ENCODE peak calls at places on chromosomes 12 and 14, in eight cellular contexts. O, C, N, Z, L, S, I and F are unnamed samples.

GRCh38 chr14:99647407-99647806 is 2.5 kb downstream of the HHIPL1 start:
- DNase-seq in O (no peak), C (no peak), N (no peak), Z (no peak), L (no peak), S (no peak), I (no peak), F (no peak)

GRCh38 chr12:47038270-47038748 is 41.1 kb upstream of the PCED1B start:
- DNase-seq in O (no peak), C (no peak), N (no peak), Z (no peak), L (no peak), S (no peak), I (no peak), F (no peak)

GRCh38 chr14:31083781-31084180 is 57.6 kb upstream of the STRN3 start:
- DNase-seq in O (no peak), C (no peak), N (no peak), Z (no peak), L (no peak), S (no peak), I (no peak), F (no peak)

GRCh38 chr12:98532687-98533304 is 17.4 kb downstream of the TMPO start:
- DNase-seq in O (peak), C (no peak), N (no peak), Z (peak), L (no peak), S (peak), I (no peak), F (no peak)

GRCh38 chr14:104743461-104744380 is 9.2 kb upstream of the SIVA1 start:
- DNase-seq in O (no peak), C (peak), N (no peak), Z (no peak), L (no peak), S (no peak), I (no peak), F (no peak)

GRCh38 chr12:102879144-102879763 is 37.8 kb downstream of the PAH start:
- DNase-seq in O (peak), C (no peak), N (peak), Z (peak), L (no peak), S (peak), I (peak), F (peak)

GRCh38 chr12:2177751-2178150 is 125.0 kb downstream of the CACNA1C start:
- DNase-seq in O (no peak), C (no peak), N (no peak), Z (no peak), L (no peak), S (no peak), I (no peak), F (no peak)

GRCh38 chr12:46452061-46452615 is 79.6 kb upstream of the SLC38A2 start:
- DNase-seq in O (no peak), C (no peak), N (no peak), Z (no peak), L (no peak), S (no peak), I (no peak), F (no peak)

GRCh38 chr12:116672842-116673516 is 64.9 kb downstream of the SPRING1 start:
- DNase-seq in O (no peak), C (no peak), N (no peak), Z (no peak), L (no peak), S (peak), I (no peak), F (no peak)

GRCh38 chr12:111838353-111838752 is 3.7 kb upstream of the MAPKAPK5 start:
- DNase-seq in O (no peak), C (no peak), N (no peak), Z (no peak), L (no peak), S (no peak), I (no peak), F (no peak)

GRCh38 chr12:56695327-56696101 is 7.4 kb upstream of the PTGES3 start:
- DNase-seq in O (no peak), C (no peak), N (no peak), Z (no peak), L (no peak), S (no peak), I (no peak), F (no peak)

GRCh38 chr12:127429556-127429955 is 837.4 kb upstream of the TMEM132C start:
- DNase-seq in O (no peak), C (no peak), N (no peak), Z (no peak), L (no peak), S (no peak), I (no peak), F (no peak)

GRCh38 chr14:105154476-105154871 is 14.1 kb downstream of the JAG2 start:
- DNase-seq in O (no peak), C (no peak), N (no peak), Z (no peak), L (no peak), S (no peak), I (no peak), F (no peak)